ENCODE peak calls at places on chromosomes 13 and 19, in seven cellular contexts. One of them, this sample, is unnamed.

GRCh38 chr19:30036154-30037129 is 94.4 kb downstream of the URI1 start:
- DNase-seq in stimulated activated CD4-positive, alpha-beta T cell treated with anti-CD3 and anti-CD28 coated beads, Interleukin-4, amount 100 ng/mL, for 48 hours: no peak
- DNase-seq in iPS-NIHi11: no peak
- DNase-seq in head of caudate nucleus: no peak
- DNase-seq in neural progenitor cell: no peak
- DNase-seq in AG04449: no peak
- DNase-seq in RCC 7860: no peak
- DNase-seq in this sample: no peak

GRCh38 chr13:112680741-112681360 is 9.0 kb upstream of the ATP11A start:
- DNase-seq in iPS-NIHi11: no peak
- DNase-seq in head of caudate nucleus: no peak
- DNase-seq in neural progenitor cell: no peak
- DNase-seq in AG04449: no peak
- DNase-seq in RCC 7860: no peak
- DNase-seq in stimulated activated CD4-positive, alpha-beta T cell treated with anti-CD3 and anti-CD28 coated beads, Interleukin-4, amount 100 ng/mL, for 48 hours: no peak
- DNase-seq in this sample: no peak

GRCh38 chr13:114043421-114044053 is 69.7 kb upstream of the C13orf46 start:
- DNase-seq in neural progenitor cell: no peak
- DNase-seq in RCC 7860: no peak
- DNase-seq in AG04449: no peak
- DNase-seq in head of caudate nucleus: no peak
- DNase-seq in stimulated activated CD4-positive, alpha-beta T cell treated with anti-CD3 and anti-CD28 coated beads, Interleukin-4, amount 100 ng/mL, for 48 hours: no peak
- DNase-seq in iPS-NIHi11: peak
- DNase-seq in this sample: no peak

GRCh38 chr13:111483621-111483987 is 163.2 kb downstream of the TEX29 start:
- DNase-seq in iPS-NIHi11: no peak
- DNase-seq in neural progenitor cell: no peak
- DNase-seq in head of caudate nucleus: no peak
- DNase-seq in AG04449: no peak
- DNase-seq in RCC 7860: no peak
- DNase-seq in stimulated activated CD4-positive, alpha-beta T cell treated with anti-CD3 and anti-CD28 coated beads, Interleukin-4, amount 100 ng/mL, for 48 hours: no peak
- DNase-seq in this sample: no peak

GRCh38 chr19:16367269-16367683 is 42.6 kb downstream of the KLF2 start:
- DNase-seq in iPS-NIHi11: no peak
- DNase-seq in neural progenitor cell: no peak
- DNase-seq in head of caudate nucleus: no peak
- DNase-seq in AG04449: no peak
- DNase-seq in RCC 7860: no peak
- DNase-seq in stimulated activated CD4-positive, alpha-beta T cell treated with anti-CD3 and anti-CD28 coated beads, Interleukin-4, amount 100 ng/mL, for 48 hours: no peak
- DNase-seq in this sample: no peak

GRCh38 chr13:51832471-51833152 is 12.4 kb downstream of the TMEM272 start:
- DNase-seq in stimulated activated CD4-positive, alpha-beta T cell treated with anti-CD3 and anti-CD28 coated beads, Interleukin-4, amount 100 ng/mL, for 48 hours: no peak
- DNase-seq in head of caudate nucleus: no peak
- DNase-seq in RCC 7860: no peak
- DNase-seq in neural progenitor cell: peak
- DNase-seq in AG04449: no peak
- DNase-seq in iPS-NIHi11: peak
- DNase-seq in this sample: no peak

GRCh38 chr13:62613819-62614218 is 1198.2 kb upstream of the PCDH20 start:
- DNase-seq in head of caudate nucleus: no peak
- DNase-seq in RCC 7860: no peak
- DNase-seq in AG04449: no peak
- DNase-seq in iPS-NIHi11: peak
- DNase-seq in stimulated activated CD4-positive, alpha-beta T cell treated with anti-CD3 and anti-CD28 coated beads, Interleukin-4, amount 100 ng/mL, for 48 hours: no peak
- DNase-seq in neural progenitor cell: no peak
- DNase-seq in this sample: no peak

GRCh38 chr19:34337747-34338146 is 27.2 kb upstream of the GPI start:
- DNase-seq in stimulated activated CD4-positive, alpha-beta T cell treated with anti-CD3 and anti-CD28 coated beads, Interleukin-4, amount 100 ng/mL, for 48 hours: no peak
- DNase-seq in head of caudate nucleus: no peak
- DNase-seq in RCC 7860: no peak
- DNase-seq in iPS-NIHi11: no peak
- DNase-seq in neural progenitor cell: no peak
- DNase-seq in AG04449: no peak
- DNase-seq in this sample: no peak

GRCh38 chr13:47326061-47326460 is 429.2 kb upstream of the HTR2A start:
- DNase-seq in head of caudate nucleus: no peak
- DNase-seq in AG04449: no peak
- DNase-seq in RCC 7860: no peak
- DNase-seq in neural progenitor cell: no peak
- DNase-seq in iPS-NIHi11: no peak
- DNase-seq in stimulated activated CD4-positive, alpha-beta T cell treated with anti-CD3 and anti-CD28 coated beads, Interleukin-4, amount 100 ng/mL, for 48 hours: no peak
- DNase-seq in this sample: no peak

GRCh38 chr19:14516048-14516534 is 2.1 kb downstream of the DNAJB1 start:
- DNase-seq in AG04449: no peak
- DNase-seq in neural progenitor cell: no peak
- DNase-seq in RCC 7860: no peak
- DNase-seq in stimulated activated CD4-positive, alpha-beta T cell treated with anti-CD3 and anti-CD28 coated beads, Interleukin-4, amount 100 ng/mL, for 48 hours: no peak
- DNase-seq in iPS-NIHi11: no peak
- DNase-seq in head of caudate nucleus: no peak
- DNase-seq in this sample: no peak

GRCh38 chr13:49669735-49670309 is 21.5 kb downstream of the EBPL start:
- DNase-seq in AG04449: no peak
- DNase-seq in neural progenitor cell: peak
- DNase-seq in stimulated activated CD4-positive, alpha-beta T cell treated with anti-CD3 and anti-CD28 coated beads, Interleukin-4, amount 100 ng/mL, for 48 hours: no peak
- DNase-seq in RCC 7860: peak
- DNase-seq in iPS-NIHi11: peak
- DNase-seq in head of caudate nucleus: peak
- DNase-seq in this sample: no peak

GRCh38 chr13:59531571-59532091 is 632.1 kb downstream of the DIAPH3 start:
- DNase-seq in RCC 7860: peak
- DNase-seq in stimulated activated CD4-positive, alpha-beta T cell treated with anti-CD3 and anti-CD28 coated beads, Interleukin-4, amount 100 ng/mL, for 48 hours: no peak
- DNase-seq in iPS-NIHi11: peak
- DNase-seq in neural progenitor cell: peak
- DNase-seq in head of caudate nucleus: peak
- DNase-seq in AG04449: peak
- DNase-seq in this sample: peak

GRCh38 chr19:47839913-47840312 is 18.2 kb downstream of the CRX start:
- DNase-seq in head of caudate nucleus: no peak
- DNase-seq in neural progenitor cell: peak
- DNase-seq in AG04449: no peak
- DNase-seq in iPS-NIHi11: peak
- DNase-seq in RCC 7860: no peak
- DNase-seq in stimulated activated CD4-positive, alpha-beta T cell treated with anti-CD3 and anti-CD28 coated beads, Interleukin-4, amount 100 ng/mL, for 48 hours: no peak
- DNase-seq in this sample: no peak

GRCh38 chr19:13437919-13438618 is 68.2 kb downstream of the CACNA1A start:
- DNase-seq in neural progenitor cell: no peak
- DNase-seq in AG04449: no peak
- DNase-seq in RCC 7860: no peak
- DNase-seq in stimulated activated CD4-positive, alpha-beta T cell treated with anti-CD3 and anti-CD28 coated beads, Interleukin-4, amount 100 ng/mL, for 48 hours: no peak
- DNase-seq in iPS-NIHi11: no peak
- DNase-seq in head of caudate nucleus: no peak
- DNase-seq in this sample: no peak

GRCh38 chr13:84744203-84744602 is 861.9 kb upstream of the SLITRK1 start:
- DNase-seq in neural progenitor cell: no peak
- DNase-seq in RCC 7860: no peak
- DNase-seq in head of caudate nucleus: no peak
- DNase-seq in iPS-NIHi11: no peak
- DNase-seq in stimulated activated CD4-positive, alpha-beta T cell treated with anti-CD3 and anti-CD28 coated beads, Interleukin-4, amount 100 ng/mL, for 48 hours: no peak
- DNase-seq in AG04449: no peak
- DNase-seq in this sample: no peak

GRCh38 chr19:1312732-1313694 is 27.3 kb downstream of the EFNA2 start:
- DNase-seq in RCC 7860: peak
- DNase-seq in neural progenitor cell: peak
- DNase-seq in AG04449: no peak
- DNase-seq in iPS-NIHi11: peak
- DNase-seq in stimulated activated CD4-positive, alpha-beta T cell treated with anti-CD3 and anti-CD28 coated beads, Interleukin-4, amount 100 ng/mL, for 48 hours: no peak
- DNase-seq in head of caudate nucleus: no peak
- DNase-seq in this sample: no peak

GRCh38 chr13:20475927-20476691 is 49.5 kb downstream of the CRYL1 start:
- DNase-seq in RCC 7860: no peak
- DNase-seq in neural progenitor cell: peak
- DNase-seq in head of caudate nucleus: no peak
- DNase-seq in AG04449: no peak
- DNase-seq in iPS-NIHi11: peak
- DNase-seq in stimulated activated CD4-positive, alpha-beta T cell treated with anti-CD3 and anti-CD28 coated beads, Interleukin-4, amount 100 ng/mL, for 48 hours: peak
- DNase-seq in this sample: no peak

GRCh38 chr19:1299822-1300221 is 14.1 kb downstream of the EFNA2 start:
- DNase-seq in head of caudate nucleus: no peak
- DNase-seq in neural progenitor cell: no peak
- DNase-seq in RCC 7860: no peak
- DNase-seq in iPS-NIHi11: no peak
- DNase-seq in stimulated activated CD4-positive, alpha-beta T cell treated with anti-CD3 and anti-CD28 coated beads, Interleukin-4, amount 100 ng/mL, for 48 hours: no peak
- DNase-seq in AG04449: no peak
- DNase-seq in this sample: no peak

GRCh38 chr13:112813552-112813951 is 123.7 kb downstream of the ATP11A start:
- DNase-seq in stimulated activated CD4-positive, alpha-beta T cell treated with anti-CD3 and anti-CD28 coated beads, Interleukin-4, amount 100 ng/mL, for 48 hours: no peak
- DNase-seq in head of caudate nucleus: no peak
- DNase-seq in RCC 7860: no peak
- DNase-seq in iPS-NIHi11: no peak
- DNase-seq in neural progenitor cell: no peak
- DNase-seq in AG04449: no peak
- DNase-seq in this sample: no peak

GRCh38 chr13:76751278-76751677 is 134.9 kb downstream of the KCTD12 start:
- DNase-seq in head of caudate nucleus: no peak
- DNase-seq in neural progenitor cell: no peak
- DNase-seq in AG04449: no peak
- DNase-seq in RCC 7860: no peak
- DNase-seq in iPS-NIHi11: no peak
- DNase-seq in stimulated activated CD4-positive, alpha-beta T cell treated with anti-CD3 and anti-CD28 coated beads, Interleukin-4, amount 100 ng/mL, for 48 hours: no peak
- DNase-seq in this sample: no peak

GRCh38 chr19:18421371-18421959 is 2.3 kb downstream of the SSBP4 start:
- DNase-seq in iPS-NIHi11: no peak
- DNase-seq in stimulated activated CD4-positive, alpha-beta T cell treated with anti-CD3 and anti-CD28 coated beads, Interleukin-4, amount 100 ng/mL, for 48 hours: no peak
- DNase-seq in head of caudate nucleus: no peak
- DNase-seq in AG04449: no peak
- DNase-seq in neural progenitor cell: no peak
- DNase-seq in RCC 7860: no peak
- DNase-seq in this sample: no peak

GRCh38 chr19:5684694-5685430 is 4.0 kb downstream of the HSD11B1L start:
- DNase-seq in neural progenitor cell: no peak
- DNase-seq in head of caudate nucleus: no peak
- DNase-seq in RCC 7860: no peak
- DNase-seq in iPS-NIHi11: no peak
- DNase-seq in stimulated activated CD4-positive, alpha-beta T cell treated with anti-CD3 and anti-CD28 coated beads, Interleukin-4, amount 100 ng/mL, for 48 hours: no peak
- DNase-seq in AG04449: no peak
- DNase-seq in this sample: no peak

GRCh38 chr19:51772977-51773376 is 12.0 kb downstream of the FPR2 start:
- DNase-seq in RCC 7860: no peak
- DNase-seq in AG04449: no peak
- DNase-seq in head of caudate nucleus: no peak
- DNase-seq in neural progenitor cell: no peak
- DNase-seq in iPS-NIHi11: no peak
- DNase-seq in stimulated activated CD4-positive, alpha-beta T cell treated with anti-CD3 and anti-CD28 coated beads, Interleukin-4, amount 100 ng/mL, for 48 hours: no peak
- DNase-seq in this sample: no peak

GRCh38 chr19:49515767-49516166 is 3.3 kb downstream of the FCGRT start:
- DNase-seq in AG04449: no peak
- DNase-seq in RCC 7860: no peak
- DNase-seq in stimulated activated CD4-positive, alpha-beta T cell treated with anti-CD3 and anti-CD28 coated beads, Interleukin-4, amount 100 ng/mL, for 48 hours: no peak
- DNase-seq in neural progenitor cell: no peak
- DNase-seq in head of caudate nucleus: no peak
- DNase-seq in iPS-NIHi11: no peak
- DNase-seq in this sample: no peak

GRCh38 chr19:5967994-5968430 is 9.9 kb downstream of the RANBP3 start:
- DNase-seq in AG04449: no peak
- DNase-seq in RCC 7860: peak
- DNase-seq in head of caudate nucleus: peak
- DNase-seq in stimulated activated CD4-positive, alpha-beta T cell treated with anti-CD3 and anti-CD28 coated beads, Interleukin-4, amount 100 ng/mL, for 48 hours: peak
- DNase-seq in iPS-NIHi11: peak
- DNase-seq in neural progenitor cell: peak
- DNase-seq in this sample: peak

GRCh38 chr19:40054632-40055031 is 1.4 kb downstream of the ZNF780B start:
- DNase-seq in head of caudate nucleus: no peak
- DNase-seq in RCC 7860: no peak
- DNase-seq in iPS-NIHi11: no peak
- DNase-seq in AG04449: no peak
- DNase-seq in stimulated activated CD4-positive, alpha-beta T cell treated with anti-CD3 and anti-CD28 coated beads, Interleukin-4, amount 100 ng/mL, for 48 hours: no peak
- DNase-seq in neural progenitor cell: no peak
- DNase-seq in this sample: no peak

This sample was measured in epithelial cell of proximal tubule.